ENCODE peak calls at places on chromosome 17, in ten cellular contexts. N is C1 segment of cervical spinal cord; R is ELF-1; J is adrenal gland; X is mesothelial cell of epicardium; D is LHCN-M2; O is HTR-8/SVneo; L is naive thymus-derived CD4-positive, alpha-beta T cell; Y is glutamatergic neuron; F is activated CD4-positive, alpha-beta T cell treated with anti-CD3 and anti-CD28 coated beads for 24 hours. A is an unnamed sample.

GRCh38 chr17:49836111-49837030 is 11.5 kb downstream of the TAC4 start:
- DNase-seq in N (no peak), R (no peak), J (no peak), X (no peak), D (peak), O (peak), L (no peak), Y (no peak), F (no peak), A (no peak)

GRCh38 chr17:46154151-46154816 is 38.9 kb downstream of the KANSL1 start:
- DNase-seq in N (no peak), R (no peak), J (no peak), X (no peak), D (peak), O (no peak), L (peak), Y (no peak), F (no peak), A (no peak)

GRCh38 chr17:55466671-55467070 is 44.6 kb downstream of the SMIM36 start:
- DNase-seq in N (no peak), R (peak), J (no peak), X (no peak), D (no peak), O (no peak), L (no peak), Y (no peak), F (no peak), A (no peak)

GRCh38 chr17:5821813-5822212 is 237.5 kb upstream of the NLRP1 start:
- DNase-seq in N (no peak), R (no peak), J (no peak), X (no peak), D (peak), O (no peak), L (no peak), Y (no peak), F (no peak), A (no peak)

GRCh38 chr17:2011421-2012371 is 13.4 kb downstream of the RTN4RL1 start:
- DNase-seq in N (no peak), R (peak), J (no peak), X (no peak), D (peak), O (peak), L (no peak), Y (no peak), F (no peak), A (no peak)

GRCh38 chr17:43846963-43847369 is at the start of gene CD300LG:
- DNase-seq in N (no peak), R (peak), J (no peak), X (no peak), D (no peak), O (no peak), L (no peak), Y (no peak), F (no peak), A (no peak)

GRCh38 chr17:32463304-32463703 is 19.0 kb downstream of the PSMD11 start:
- DNase-seq in N (no peak), R (no peak), J (no peak), X (no peak), D (no peak), O (no peak), L (no peak), Y (no peak), F (no peak), A (no peak)

GRCh38 chr17:77733576-77734296 is 224.8 kb upstream of the TNRC6C start:
- DNase-seq in N (no peak), R (no peak), J (no peak), X (peak), D (no peak), O (no peak), L (peak), Y (no peak), F (no peak), A (no peak)

GRCh38 chr17:43676471-43676870 is 14.7 kb upstream of the MEOX1 start:
- DNase-seq in N (no peak), R (no peak), J (no peak), X (no peak), D (peak), O (no peak), L (no peak), Y (no peak), F (no peak), A (no peak)

GRCh38 chr17:82064433-82065192 is 991 bp downstream of the DUS1L start:
- DNase-seq in N (no peak), R (no peak), J (no peak), X (no peak), D (no peak), O (no peak), L (no peak), Y (no peak), F (no peak), A (no peak)

GRCh38 chr17:7988750-7989178 is 13.7 kb upstream of the GUCY2D start:
- DNase-seq in N (no peak), R (no peak), J (peak), X (no peak), D (peak), O (peak), L (peak), Y (no peak), F (peak), A (no peak)

GRCh38 chr17:10063730-10064221 is 134.6 kb downstream of the GAS7 start:
- DNase-seq in N (no peak), R (no peak), J (peak), X (no peak), D (no peak), O (no peak), L (no peak), Y (no peak), F (no peak), A (peak)

GRCh38 chr17:44197980-44198720 is 1.5 kb downstream of the ATXN7L3 start:
- DNase-seq in N (no peak), R (no peak), J (peak), X (no peak), D (peak), O (peak), L (peak), Y (no peak), F (no peak), A (peak)

GRCh38 chr17:51103050-51103449 is 17.6 kb downstream of the SPAG9 start:
- DNase-seq in N (no peak), R (no peak), J (no peak), X (no peak), D (no peak), O (no peak), L (no peak), Y (no peak), F (no peak), A (no peak)

GRCh38 chr17:55089955-55090573 is 121.5 kb downstream of the STXBP4 start:
- DNase-seq in N (no peak), R (peak), J (no peak), X (no peak), D (peak), O (no peak), L (peak), Y (no peak), F (peak), A (no peak)

GRCh38 chr17:79789943-79790804 is 6.7 kb downstream of the CBX8 start:
- DNase-seq in N (no peak), R (peak), J (peak), X (peak), D (no peak), O (peak), L (peak), Y (peak), F (no peak), A (no peak)

GRCh38 chr17:2410951-2411350 is 10.1 kb upstream of the MNT start:
- DNase-seq in N (no peak), R (no peak), J (no peak), X (no peak), D (no peak), O (no peak), L (no peak), Y (no peak), F (no peak), A (no peak)

GRCh38 chr17:17548044-17548443 is 43.5 kb downstream of the PEMT start:
- DNase-seq in N (no peak), R (no peak), J (no peak), X (no peak), D (no peak), O (no peak), L (no peak), Y (no peak), F (no peak), A (no peak)

GRCh38 chr17:67359960-67360817 is 6.2 kb downstream of the PSMD12 start:
- DNase-seq in N (no peak), R (no peak), J (no peak), X (no peak), D (peak), O (no peak), L (no peak), Y (no peak), F (peak), A (no peak)